ENCODE peak calls at places on chromosomes 2 and 18, in four cellular contexts. X is CD8-positive, alpha-beta T cell; H is RWPE2; G is ovary. L is an unnamed sample.

GRCh38 chr2:168201211-168201610 is 46.2 kb downstream of the STK39 start:
- DNase-seq in X (no peak), G (no peak), H (no peak), L (no peak)

GRCh38 chr2:141911485-141912066 is 219.2 kb downstream of the LRP1B start:
- DNase-seq in X (no peak), G (no peak), H (no peak), L (no peak)

GRCh38 chr2:216934151-216934550 is 74.3 kb upstream of the TNP1 start:
- DNase-seq in G (peak; percentile 79), H (no peak), X (no peak), L (no peak)

GRCh38 chr18:49613141-49613641 is 51.3 kb downstream of the LIPG start:
- DNase-seq in G (no peak), X (no peak), H (no peak), L (no peak)

GRCh38 chr2:43034921-43035320 is 191.5 kb downstream of the ZFP36L2 start:
- DNase-seq in G (peak; percentile 19), X (no peak), H (no peak), L (peak; percentile 14)

GRCh38 chr2:118527571-118527970 is 319.9 kb downstream of the EN1 start:
- DNase-seq in X (no peak), H (no peak), G (no peak), L (no peak)

GRCh38 chr2:217114117-217114516 is 254.3 kb upstream of the TNP1 start:
- DNase-seq in X (no peak), H (no peak), G (no peak), L (no peak)

GRCh38 chr18:46920067-46920466 is 2.7 kb downstream of the KATNAL2 start:
- DNase-seq in G (no peak), H (no peak), X (no peak), L (no peak)

GRCh38 chr18:6355789-6356589 is 58.7 kb downstream of the L3MBTL4 start:
- DNase-seq in H (no peak), G (no peak), X (no peak), L (no peak)

GRCh38 chr2:54772110-54772509 is 48.6 kb downstream of the EML6 start:
- DNase-seq in G (no peak), H (no peak), X (no peak), L (no peak)

GRCh38 chr2:241564596-241565411 is 6.3 kb downstream of the BOK start:
- DNase-seq in H (peak; percentile 42), X (no peak), G (peak; percentile 43), L (peak; percentile 74)

GRCh38 chr2:111923271-111923670 is 24.9 kb downstream of the MERTK start:
- DNase-seq in H (no peak), X (no peak), G (peak; percentile 52), L (no peak)

GRCh38 chr2:3847397-3848052 is 144.2 kb downstream of the DCDC2C start:
- DNase-seq in X (no peak), G (no peak), H (no peak), L (no peak)

GRCh38 chr2:43269706-43270105 is 43.3 kb upstream of the ZFP36L2 start:
- DNase-seq in X (no peak), H (no peak), G (peak; percentile 74), L (no peak)

GRCh38 chr18:48540329-48541025 is 1.6 kb downstream of the CTIF start:
- DNase-seq in G (peak; percentile 81), X (no peak), H (peak; percentile 85), L (peak; percentile 89)

GRCh38 chr2:25383806-25384205 is 42.1 kb upstream of the DNMT3A start:
- DNase-seq in H (no peak), G (peak; percentile 21), X (no peak), L (no peak)

GRCh38 chr18:48330016-48330991 is 78.9 kb downstream of the ZBTB7C start:
- DNase-seq in X (no peak), G (no peak), H (no peak), L (peak; percentile 43)

GRCh38 chr2:235849489-235849888 is 318.7 kb downstream of the GBX2 start:
- DNase-seq in G (no peak), X (no peak), H (no peak), L (peak; percentile 68)

GRCh38 chr2:241946306-241947003 is 76.9 kb downstream of the RTP5 start:
- DNase-seq in X (no peak), H (peak; percentile 39), G (no peak), L (peak; percentile 21)

GRCh38 chr2:218898109-218898878 is 17.6 kb downstream of the WNT10A start:
- DNase-seq in G (peak; percentile 85), H (no peak), X (peak; percentile 72), L (peak; percentile 94)

GRCh38 chr2:229342376-229342775 is 71.3 kb upstream of the PID1 start:
- DNase-seq in G (peak; percentile 77), H (no peak), X (no peak), L (no peak)

GRCh38 chr18:31998880-31999279 is 19.7 kb upstream of the RNF125 start:
- DNase-seq in H (no peak), G (no peak), X (no peak), L (no peak)

L was measured in spleen.